ENCODE peak calls at places on chromosomes 7 and 10, in four cellular contexts. G, T, M and U are unnamed samples.

GRCh38 chr10:129380279-129380678 is 86.8 kb upstream of the MGMT start:
- DNase-seq in T (no peak), M (no peak), G (no peak), U (no peak)

GRCh38 chr7:5462216-5462615 is 38.6 kb upstream of the TNRC18 start:
- DNase-seq in M (no peak), T (no peak), G (no peak), U (no peak)

GRCh38 chr7:96303105-96303685 is 18.7 kb downstream of the SLC25A13 start:
- DNase-seq in M (no peak), T (peak; percentile 28), G (no peak), U (no peak)

GRCh38 chr10:67705921-67706320 is 9.9 kb upstream of the CTNNA3 start:
- DNase-seq in G (no peak), M (no peak), T (no peak), U (no peak)

GRCh38 chr10:1476106-1476803 is 261.1 kb downstream of the ADARB2 start:
- DNase-seq in G (peak; percentile 16), T (no peak), M (no peak), U (no peak)

GRCh38 chr10:123241391-123242141 is 87.4 kb downstream of the BUB3 start:
- DNase-seq in M (peak; percentile 57), G (no peak), T (no peak), U (no peak)

GRCh38 chr7:28903779-28904538 is 54.2 kb downstream of the TRIL start:
- DNase-seq in G (no peak), M (no peak), T (no peak), U (no peak)

GRCh38 chr10:3427316-3427715 is 254.7 kb upstream of the PITRM1 start:
- DNase-seq in M (no peak), T (no peak), G (no peak), U (no peak)

GRCh38 chr7:130901209-130901783 is 167.3 kb upstream of the KLF14 start:
- DNase-seq in M (no peak), T (peak; percentile 71), G (no peak), U (no peak)

GRCh38 chr10:101226506-101226887 is 2.8 kb downstream of the LBX1 start:
- DNase-seq in M (peak; percentile 30), G (no peak), T (no peak), U (no peak)

GRCh38 chr7:20409961-20410360 is 79.3 kb downstream of the ITGB8 start:
- DNase-seq in T (no peak), G (no peak), M (no peak), U (no peak)

GRCh38 chr10:6465854-6466524 is 114.1 kb downstream of the PRKCQ start:
- DNase-seq in M (no peak), G (no peak), T (no peak), U (no peak)

GRCh38 chr10:117662126-117662525 is 119.6 kb downstream of the EMX2 start:
- DNase-seq in G (no peak), M (no peak), T (no peak), U (no peak)

GRCh38 chr10:125160856-125161569 is 650 bp upstream of the CTBP2 start:
- DNase-seq in T (peak; percentile 72), G (peak; percentile 70), M (no peak), U (peak; percentile 88)
- TF ChIP-seq CTCF in T (no peak), G (no peak), M (no peak), U (no peak)

GRCh38 chr10:50988792-50989191 is 85.5 kb upstream of the PRKG1 start:
- DNase-seq in G (no peak), T (no peak), M (peak; percentile 9), U (no peak)
- TF ChIP-seq CTCF in G (peak; percentile 65), T (peak; percentile 37), M (peak; percentile 13), U (peak; percentile 45)

DNA sequence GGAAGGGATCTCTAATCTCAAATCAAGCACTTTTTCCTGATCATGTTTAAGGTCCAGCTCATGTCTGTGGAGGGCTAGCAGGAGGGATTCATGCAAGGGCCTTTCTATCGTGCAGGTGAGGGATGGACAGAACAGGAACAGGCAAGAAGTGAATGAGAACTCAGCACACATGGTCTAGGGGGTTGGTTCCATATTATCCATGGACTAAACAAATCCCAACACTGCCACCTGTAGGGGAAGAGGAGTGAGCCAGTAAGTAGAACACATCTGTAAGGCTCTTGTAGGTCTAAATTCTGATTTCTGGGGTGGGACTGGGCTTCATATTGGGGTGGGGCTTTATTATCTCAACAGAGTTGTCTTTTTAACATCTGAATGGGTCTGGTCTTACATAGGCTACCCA is 138.0 kb upstream of the TARP start:
- DNase-seq in M (peak; percentile 43), G (no peak), T (no peak), U (peak; percentile 50)
- TF ChIP-seq CTCF in M (peak; percentile 28), G (peak; percentile 36), T (no peak), U (peak; percentile 28)

GRCh38 chr10:79140906-79141305 is 72.1 kb downstream of the ZMIZ1 start:
- DNase-seq in G (no peak), T (no peak), M (no peak), U (no peak)

GRCh38 chr10:79144341-79145173 is 75.8 kb downstream of the ZMIZ1 start:
- DNase-seq in T (no peak), M (no peak), G (no peak), U (no peak)

GRCh38 chr10:79143879-79144278 is 75.1 kb downstream of the ZMIZ1 start:
- DNase-seq in T (no peak), M (no peak), G (no peak), U (no peak)

GRCh38 chr10:79142064-79142491 is 73.3 kb downstream of the ZMIZ1 start:
- DNase-seq in M (no peak), T (no peak), G (no peak), U (no peak)

GRCh38 chr10:79142522-79143309 is 74.0 kb downstream of the ZMIZ1 start:
- DNase-seq in T (no peak), G (no peak), M (no peak), U (no peak)
- TF ChIP-seq CTCF in T (no peak), G (no peak), M (no peak), U (no peak)

DNA sequence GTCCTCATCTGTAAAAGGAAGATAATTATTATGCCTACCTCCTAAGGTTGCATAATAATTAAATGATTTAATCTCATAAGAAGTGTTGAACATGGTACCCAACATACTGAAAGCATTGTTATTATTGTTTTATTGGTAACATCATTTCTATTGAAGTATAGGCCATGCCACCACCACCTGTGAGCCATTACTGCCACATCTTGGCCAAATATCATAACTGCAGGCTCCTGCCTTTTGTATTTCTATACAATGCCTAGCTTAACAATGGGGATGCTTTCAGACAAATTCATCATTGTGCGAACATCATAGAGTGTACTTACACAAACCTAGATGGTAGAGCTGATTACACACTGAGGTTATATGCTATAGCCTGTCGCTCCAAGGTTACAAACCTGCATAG is 61.1 kb upstream of the NPSR1 start:
- DNase-seq in G (no peak), M (no peak), T (no peak), U (peak; percentile 22)
- TF ChIP-seq CTCF in G (peak; percentile 61), M (peak; percentile 7), T (no peak), U (no peak)

GRCh38 chr10:29317027-29317420 is 28.2 kb downstream of the LYZL1 start:
- DNase-seq in M (no peak), G (no peak), T (no peak), U (no peak)

GRCh38 chr10:29316308-29317026 is 27.6 kb downstream of the LYZL1 start:
- DNase-seq in T (no peak), G (no peak), M (no peak), U (no peak)

GRCh38 chr10:29317423-29318021 is 28.7 kb downstream of the LYZL1 start:
- DNase-seq in G (no peak), T (no peak), M (no peak), U (no peak)

GRCh38 chr10:29321656-29322055 is 32.8 kb downstream of the LYZL1 start:
- DNase-seq in G (no peak), M (no peak), T (no peak), U (no peak)

GRCh38 chr10:29319205-29319781 is 30.4 kb downstream of the LYZL1 start:
- DNase-seq in G (no peak), M (no peak), T (no peak), U (no peak)
- TF ChIP-seq CTCF in G (no peak), M (no peak), T (no peak), U (no peak)

GRCh38 chr10:66629976-66630375 is 295.9 kb upstream of the LRRTM3 start:
- DNase-seq in M (no peak), G (no peak), T (no peak), U (no peak)

GRCh38 chr10:66622050-66622449 is 303.8 kb upstream of the LRRTM3 start:
- DNase-seq in G (no peak), T (no peak), M (no peak), U (no peak)

GRCh38 chr10:66625709-66626590 is 299.9 kb upstream of the LRRTM3 start:
- DNase-seq in M (no peak), T (no peak), G (no peak), U (no peak)

GRCh38 chr10:66627156-66627555 is 298.7 kb upstream of the LRRTM3 start:
- DNase-seq in T (no peak), G (no peak), M (peak; percentile 36), U (peak; percentile 21)
- TF ChIP-seq CTCF in T (no peak), G (peak; percentile 46), M (peak; percentile 25), U (no peak)

DNA sequence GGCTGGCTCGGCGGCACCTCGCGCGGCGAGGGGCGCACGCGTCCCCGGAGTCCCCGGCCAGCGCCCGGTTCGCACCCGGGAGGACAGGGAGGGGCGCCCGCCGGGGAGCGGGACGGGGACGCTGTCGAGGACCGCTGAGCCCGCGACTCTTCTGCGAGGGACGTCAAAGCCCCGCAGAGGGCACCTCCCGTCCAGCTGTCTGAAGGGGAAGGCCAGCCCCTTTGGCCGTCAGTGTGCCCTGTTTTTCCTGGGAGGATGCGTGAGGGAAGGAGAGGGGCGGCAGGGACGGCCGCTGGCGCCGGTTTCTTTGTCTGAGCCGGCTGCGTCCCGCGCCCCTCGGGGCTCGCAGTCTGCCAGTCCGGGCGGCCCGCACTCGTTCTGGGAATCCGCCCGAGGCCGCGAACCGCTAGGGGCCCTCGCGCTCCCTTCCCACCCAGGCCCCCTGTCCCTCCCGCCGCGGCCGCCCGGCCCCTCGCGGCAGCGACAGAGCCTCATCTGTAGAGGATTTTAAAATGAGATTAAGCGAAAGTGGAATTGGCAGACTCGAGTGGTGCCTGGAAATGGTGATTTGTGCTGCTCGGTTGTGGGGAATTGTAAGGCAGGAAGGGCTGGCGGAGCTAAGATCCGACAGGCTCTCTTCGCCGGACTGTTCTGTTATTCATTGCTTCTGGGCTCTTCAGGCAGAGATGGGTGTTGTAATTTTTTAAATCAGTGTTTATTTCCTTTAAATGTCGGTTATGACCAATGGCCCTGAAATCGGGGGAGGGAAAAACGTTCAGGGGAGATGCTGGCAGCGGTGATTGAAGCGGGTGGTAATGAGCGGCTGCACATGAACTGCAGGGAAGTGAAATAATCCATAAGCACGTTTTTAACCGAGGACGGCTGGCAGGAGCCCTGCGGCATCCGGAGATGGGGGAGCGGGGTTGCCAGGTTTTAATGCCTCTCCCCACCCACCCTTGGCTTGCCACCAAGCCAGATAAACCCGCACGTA is 622 bp upstream of the RELN start:
- DNase-seq in G (peak; percentile 26), M (peak; percentile 6), T (no peak), U (peak; percentile 72)
- TF ChIP-seq CTCF in G (peak; percentile 38), M (no peak), T (no peak), U (peak; percentile 30)

DNA sequence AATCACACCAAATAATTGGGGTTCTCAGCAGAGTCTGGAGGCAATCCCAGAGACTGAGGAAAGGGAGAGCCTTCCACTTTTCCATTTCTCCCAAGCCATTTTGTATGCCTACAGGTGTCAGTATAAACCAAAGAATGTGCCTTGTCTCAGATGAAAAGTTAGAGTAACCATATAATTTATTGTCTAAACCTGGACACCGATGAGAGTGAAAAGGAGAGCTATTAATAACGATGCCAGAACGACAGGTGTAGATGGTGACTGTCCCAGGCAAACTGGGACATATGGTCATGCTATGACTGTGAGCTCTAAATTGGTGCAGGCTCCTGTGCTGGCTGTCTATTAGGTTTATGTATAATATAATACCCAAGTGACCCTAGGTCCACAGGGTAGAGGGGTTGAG is 219.6 kb downstream of the ARHGAP12 start:
- DNase-seq in M (peak; percentile 56), T (no peak), G (no peak), U (no peak)
- TF ChIP-seq CTCF in M (peak; percentile 2), T (no peak), G (no peak), U (no peak)

GRCh38 chr10:132452216-132452650 is 55.2 kb downstream of the PWWP2B start:
- DNase-seq in G (no peak), T (peak; percentile 30), M (no peak), U (no peak)
- TF ChIP-seq CTCF in G (peak; percentile 37), T (peak; percentile 11), M (no peak), U (no peak)